ENCODE peak calls at places on chromosomes 13 and 19, in five cellular contexts. One of them, this sample, is unnamed.

GRCh38 chr13:31538067-31539042 is 201.0 kb upstream of the RXFP2 start:
- DNase-seq in WTC11: no peak
- DNase-seq in K562: peak
- DNase-seq in HepG2: peak
- DNase-seq in GM12878: no peak
- DNase-seq in this sample: no peak

GRCh38 chr13:107941345-107942029 is 273.8 kb downstream of the LIG4 start:
- DNase-seq in WTC11: no peak
- DNase-seq in K562: no peak
- DNase-seq in HepG2: no peak
- DNase-seq in GM12878: no peak
- DNase-seq in this sample: no peak

GRCh38 chr13:50512602-50513527 is 330.6 kb downstream of the DLEU7 start:
- DNase-seq in WTC11: no peak
- DNase-seq in K562: peak
- DNase-seq in HepG2: peak
- DNase-seq in GM12878: no peak
- DNase-seq in this sample: no peak

GRCh38 chr19:18763674-18764590 is 27.2 kb downstream of the COMP start:
- DNase-seq in WTC11: no peak
- DNase-seq in K562: peak
- DNase-seq in HepG2: no peak
- DNase-seq in GM12878: no peak
- DNase-seq in this sample: no peak

GRCh38 chr19:39253374-39254149 is 4.9 kb upstream of the IFNL4 start:
- DNase-seq in WTC11: no peak
- DNase-seq in K562: no peak
- DNase-seq in HepG2: no peak
- DNase-seq in GM12878: no peak
- DNase-seq in this sample: no peak

GRCh38 chr19:58450836-58451357 is 525 bp upstream of the ZNF324B start:
- DNase-seq in WTC11: no peak
- DNase-seq in K562: peak
- DNase-seq in HepG2: no peak
- DNase-seq in GM12878: no peak
- DNase-seq in this sample: peak

GRCh38 chr13:113150545-113151365 is 7.7 kb upstream of the PROZ start:
- DNase-seq in WTC11: no peak
- DNase-seq in K562: no peak
- DNase-seq in HepG2: no peak
- DNase-seq in GM12878: no peak
- DNase-seq in this sample: no peak

GRCh38 chr13:45297456-45298205 is 43.4 kb downstream of the TPT1 start:
- DNase-seq in WTC11: no peak
- DNase-seq in K562: no peak
- DNase-seq in HepG2: no peak
- DNase-seq in GM12878: no peak
- DNase-seq in this sample: no peak

GRCh38 chr13:22945321-22946226 is 235.2 kb upstream of the SGCG start:
- DNase-seq in WTC11: no peak
- DNase-seq in K562: no peak
- DNase-seq in HepG2: no peak
- DNase-seq in GM12878: no peak
- DNase-seq in this sample: no peak

GRCh38 chr13:20477394-20477793 is 48.3 kb downstream of the CRYL1 start:
- DNase-seq in WTC11: no peak
- DNase-seq in K562: no peak
- DNase-seq in HepG2: no peak
- DNase-seq in GM12878: no peak
- DNase-seq in this sample: no peak

GRCh38 chr19:48480151-48480475 is 10.9 kb downstream of the CYTH2 start:
- DNase-seq in WTC11: peak
- DNase-seq in K562: no peak
- DNase-seq in HepG2: no peak
- DNase-seq in GM12878: no peak
- DNase-seq in this sample: no peak

GRCh38 chr13:55567721-55568625 is 1572.7 kb upstream of the PRR20A start:
- DNase-seq in WTC11: no peak
- DNase-seq in K562: no peak
- DNase-seq in HepG2: no peak
- DNase-seq in GM12878: no peak
- DNase-seq in this sample: no peak

GRCh38 chr19:48111280-48111679 is 663 bp upstream of the PLA2G4C start:
- DNase-seq in WTC11: peak
- DNase-seq in K562: no peak
- DNase-seq in HepG2: no peak
- DNase-seq in GM12878: no peak
- DNase-seq in this sample: no peak

GRCh38 chr13:23558675-23559536 is 11.3 kb upstream of the TNFRSF19 start:
- DNase-seq in WTC11: no peak
- DNase-seq in K562: no peak
- DNase-seq in HepG2: peak
- DNase-seq in GM12878: no peak
- DNase-seq in this sample: peak

GRCh38 chr19:39480337-39481228 is at the start of gene TIMM50:
- DNase-seq in WTC11: peak
- DNase-seq in K562: peak
- DNase-seq in HepG2: peak
- DNase-seq in GM12878: peak
- DNase-seq in this sample: peak

GRCh38 chr19:42078538-42079275 is 2.7 kb downstream of the ZNF574 start:
- DNase-seq in WTC11: no peak
- DNase-seq in K562: no peak
- DNase-seq in HepG2: no peak
- DNase-seq in GM12878: no peak
- DNase-seq in this sample: no peak

GRCh38 chr19:53541971-53542370 is 4.0 kb downstream of the ZNF331 start:
- DNase-seq in WTC11: no peak
- DNase-seq in K562: no peak
- DNase-seq in HepG2: no peak
- DNase-seq in GM12878: no peak
- DNase-seq in this sample: no peak

GRCh38 chr13:113976711-113977684 is 3.1 kb upstream of the C13orf46 start:
- DNase-seq in WTC11: peak
- DNase-seq in K562: no peak
- DNase-seq in HepG2: no peak
- DNase-seq in GM12878: no peak
- DNase-seq in this sample: peak

GRCh38 chr19:50669319-50670101 is 20.3 kb downstream of the C19orf81 start:
- DNase-seq in WTC11: no peak
- DNase-seq in K562: peak
- DNase-seq in HepG2: no peak
- DNase-seq in GM12878: no peak
- DNase-seq in this sample: peak

GRCh38 chr19:16978156-16978555 is 48.5 kb downstream of the CPAMD8 start:
- DNase-seq in WTC11: no peak
- DNase-seq in K562: no peak
- DNase-seq in HepG2: no peak
- DNase-seq in GM12878: no peak
- DNase-seq in this sample: no peak

GRCh38 chr13:60329221-60329983 is 67.6 kb upstream of the TDRD3 start:
- DNase-seq in WTC11: peak
- DNase-seq in K562: peak
- DNase-seq in HepG2: peak
- DNase-seq in GM12878: peak
- DNase-seq in this sample: no peak

GRCh38 chr13:44351505-44351854 is 22.1 kb upstream of the SERP2 start:
- DNase-seq in WTC11: no peak
- DNase-seq in K562: no peak
- DNase-seq in HepG2: no peak
- DNase-seq in GM12878: no peak
- DNase-seq in this sample: no peak

GRCh38 chr19:45079063-45079910 is at the start of gene GEMIN7:
- DNase-seq in WTC11: peak
- DNase-seq in K562: peak
- DNase-seq in HepG2: peak
- DNase-seq in GM12878: peak
- DNase-seq in this sample: peak

GRCh38 chr13:20198781-20199180 is 6.0 kb upstream of the GJB2 start:
- DNase-seq in WTC11: no peak
- DNase-seq in K562: no peak
- DNase-seq in HepG2: peak
- DNase-seq in GM12878: no peak
- DNase-seq in this sample: no peak

GRCh38 chr19:15759962-15760565 is 22.3 kb downstream of the OR10H3 start:
- DNase-seq in WTC11: peak
- DNase-seq in K562: peak
- DNase-seq in HepG2: peak
- DNase-seq in GM12878: no peak
- DNase-seq in this sample: peak

GRCh38 chr19:33501957-33502356 is 19.6 kb downstream of the PEPD start:
- DNase-seq in WTC11: no peak
- DNase-seq in K562: no peak
- DNase-seq in HepG2: no peak
- DNase-seq in GM12878: no peak
- DNase-seq in this sample: no peak

GRCh38 chr19:55118401-55118991 is 1.1 kb upstream of the PPP1R12C start:
- DNase-seq in WTC11: peak
- DNase-seq in K562: peak
- DNase-seq in HepG2: no peak
- DNase-seq in GM12878: no peak
- DNase-seq in this sample: peak

GRCh38 chr19:20077791-20078463 is at the start of gene ZNF90:
- DNase-seq in WTC11: peak
- DNase-seq in K562: peak
- DNase-seq in HepG2: peak
- DNase-seq in GM12878: peak
- DNase-seq in this sample: no peak

GRCh38 chr13:29801737-29802305 is 48.6 kb downstream of the UBL3 start:
- DNase-seq in WTC11: no peak
- DNase-seq in K562: no peak
- DNase-seq in HepG2: no peak
- DNase-seq in GM12878: no peak
- DNase-seq in this sample: no peak
- TF ChIP-seq ESRRA in WTC11: no peak
- TF ChIP-seq ESRRA in K562: no peak
- TF ChIP-seq ESRRA in HepG2: no peak
- TF ChIP-seq ESRRA in GM12878: no peak
- TF ChIP-seq ESRRA in this sample: no peak

DNA sequence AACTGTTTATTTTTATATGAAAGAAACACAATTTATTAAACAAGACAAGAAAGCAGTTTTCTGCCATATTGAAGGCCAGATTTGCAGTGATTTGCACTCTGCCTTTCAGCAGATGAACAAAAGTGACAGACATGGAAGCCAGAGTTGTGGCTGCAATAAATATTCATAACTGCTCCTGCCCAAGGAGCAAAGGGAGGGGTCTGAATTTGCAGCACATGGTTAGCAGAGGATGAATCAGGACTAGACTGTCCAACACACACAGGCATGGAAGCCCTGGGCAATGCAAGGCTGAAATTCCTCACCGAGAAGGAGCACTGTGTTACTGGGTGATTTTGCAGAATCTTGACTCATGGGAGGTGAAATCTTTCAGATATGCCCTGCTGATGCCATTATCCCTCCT is 418.2 kb downstream of the DCT start:
- DNase-seq in WTC11: no peak
- DNase-seq in K562: no peak
- DNase-seq in HepG2: no peak
- DNase-seq in GM12878: no peak
- DNase-seq in this sample: no peak
- TF ChIP-seq ESRRA in WTC11: no peak
- TF ChIP-seq ESRRA in K562: no peak
- TF ChIP-seq ESRRA in HepG2: no peak
- TF ChIP-seq ESRRA in GM12878: no peak
- TF ChIP-seq ESRRA in this sample: no peak

GRCh38 chr13:94596575-94596971 is 621 bp upstream of the TGDS start:
- DNase-seq in WTC11: peak
- DNase-seq in K562: no peak
- DNase-seq in HepG2: no peak
- DNase-seq in GM12878: no peak
- DNase-seq in this sample: no peak
- TF ChIP-seq ESRRA in WTC11: no peak
- TF ChIP-seq ESRRA in K562: no peak
- TF ChIP-seq ESRRA in HepG2: no peak
- TF ChIP-seq ESRRA in GM12878: no peak
- TF ChIP-seq ESRRA in this sample: no peak

DNA sequence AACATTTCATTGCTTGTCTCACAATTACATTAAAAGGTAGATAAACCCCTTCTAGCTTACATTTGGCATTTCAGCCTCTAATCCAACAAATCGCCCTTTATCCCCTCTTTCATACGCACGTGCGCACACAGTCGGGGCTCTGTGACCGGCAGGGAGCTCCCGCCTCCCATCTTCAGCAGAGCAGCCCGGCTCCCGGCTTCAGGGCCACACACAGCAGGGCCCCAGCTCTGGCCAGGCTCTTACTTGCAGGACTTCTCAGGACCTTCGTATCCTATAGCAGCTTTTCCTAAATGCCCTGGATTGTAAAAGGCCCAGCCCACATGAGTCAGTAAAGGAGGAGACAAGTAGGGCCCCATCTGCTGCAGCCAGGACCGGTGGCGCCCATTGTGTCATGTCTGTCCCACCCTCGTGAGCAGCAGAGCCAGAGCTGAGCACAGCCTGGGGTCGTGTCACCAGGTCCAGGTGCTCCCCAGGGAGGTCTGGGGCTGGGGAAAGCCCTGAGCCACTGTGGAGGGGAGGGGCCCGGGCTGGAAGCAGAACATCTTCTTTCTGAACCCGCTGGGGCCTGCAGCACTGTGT is 107.6 kb upstream of the VSTM2B start:
- DNase-seq in WTC11: no peak
- DNase-seq in K562: no peak
- DNase-seq in HepG2: no peak
- DNase-seq in GM12878: no peak
- DNase-seq in this sample: no peak
- TF ChIP-seq ESRRA in WTC11: no peak
- TF ChIP-seq ESRRA in K562: no peak
- TF ChIP-seq ESRRA in HepG2: no peak
- TF ChIP-seq ESRRA in GM12878: no peak
- TF ChIP-seq ESRRA in this sample: no peak

This sample was measured in A549.